ENCODE peak calls at places on chromosomes 11 and 22, in four cellular contexts. One of them, this sample, is unnamed.
A peak's percentile ranks its signal among the peaks of the same experiment; 100 is the strongest.

GRCh38 chr11:34356918-34357645 is 728 bp downstream of the ABTB2 start:
- DNase-seq in omental fat pad: no peak
- DNase-seq in GM20000: peak; percentile 56
- DNase-seq in tibial nerve: no peak
- DNase-seq in this sample: peak; percentile 75

GRCh38 chr11:72239849-72240460 is 4.0 kb downstream of the PHOX2A start:
- DNase-seq in omental fat pad: no peak
- DNase-seq in GM20000: no peak
- DNase-seq in tibial nerve: no peak
- DNase-seq in this sample: no peak

GRCh38 chr11:82701847-82702520 is 31.7 kb downstream of the FAM181B start:
- DNase-seq in omental fat pad: no peak
- DNase-seq in GM20000: peak; percentile 44
- DNase-seq in tibial nerve: no peak
- DNase-seq in this sample: no peak

GRCh38 chr11:118194835-118195627 is 18.6 kb upstream of the SCN2B start:
- DNase-seq in omental fat pad: peak; percentile 38
- DNase-seq in GM20000: no peak
- DNase-seq in tibial nerve: peak; percentile 48
- DNase-seq in this sample: no peak

GRCh38 chr22:38316340-38317236 is 645 bp downstream of the CSNK1E start:
- DNase-seq in omental fat pad: no peak
- DNase-seq in GM20000: peak; percentile 83
- DNase-seq in tibial nerve: peak; percentile 53
- DNase-seq in this sample: peak; percentile 62

GRCh38 chr22:30370681-30371080 is 13.9 kb downstream of the CCDC157 start:
- DNase-seq in omental fat pad: no peak
- DNase-seq in GM20000: no peak
- DNase-seq in tibial nerve: no peak
- DNase-seq in this sample: no peak

GRCh38 chr11:73140213-73141030 is 1.7 kb downstream of the FCHSD2 start:
- DNase-seq in omental fat pad: no peak
- DNase-seq in GM20000: peak; percentile 25
- DNase-seq in tibial nerve: no peak
- DNase-seq in this sample: peak; percentile 57

GRCh38 chr11:11806586-11806985 is 35.2 kb upstream of the USP47 start:
- DNase-seq in omental fat pad: no peak
- DNase-seq in GM20000: no peak
- DNase-seq in tibial nerve: no peak
- DNase-seq in this sample: no peak

GRCh38 chr11:43674566-43674965 is 6.0 kb upstream of the HSD17B12 start:
- DNase-seq in omental fat pad: no peak
- DNase-seq in GM20000: no peak
- DNase-seq in tibial nerve: no peak
- DNase-seq in this sample: no peak

GRCh38 chr11:104618949-104619348 is 279.3 kb downstream of the CASP12 start:
- DNase-seq in omental fat pad: no peak
- DNase-seq in GM20000: no peak
- DNase-seq in tibial nerve: no peak
- DNase-seq in this sample: no peak

DNA sequence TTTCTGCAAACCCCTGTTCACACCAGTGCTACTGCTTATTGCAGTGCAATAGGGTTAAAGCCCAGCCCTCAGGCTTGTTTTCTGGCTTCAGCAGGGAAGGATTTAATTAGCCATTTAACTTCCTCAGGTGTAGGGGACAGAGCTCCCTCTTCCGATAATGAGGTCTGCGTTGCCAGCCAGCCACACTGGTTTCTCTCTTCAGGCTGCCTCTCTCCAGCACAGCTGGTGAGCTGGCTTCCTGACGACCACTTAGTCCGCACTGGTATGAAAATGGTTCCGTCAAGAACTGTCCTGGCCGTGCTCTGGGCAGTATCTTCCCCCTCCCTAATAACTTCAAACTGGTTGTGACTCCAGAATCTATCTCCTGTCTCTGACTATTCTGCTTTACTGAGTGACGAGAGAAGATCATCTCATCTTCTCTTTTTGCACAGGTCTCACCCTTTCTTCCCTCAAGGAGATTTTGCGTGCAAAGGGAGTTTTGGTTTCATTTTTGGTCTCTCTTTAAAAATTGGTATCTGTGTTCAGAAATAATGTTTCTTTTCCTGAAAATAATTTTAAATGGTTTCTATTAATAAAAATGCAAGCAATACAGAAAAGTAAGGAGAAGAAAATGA is 49.2 kb downstream of the CNTN5 start:
- DNase-seq in omental fat pad: no peak
- DNase-seq in GM20000: peak; percentile 6
- DNase-seq in tibial nerve: no peak
- DNase-seq in this sample: no peak
- TF ChIP-seq CTCF in omental fat pad: no peak
- TF ChIP-seq CTCF in GM20000: no peak
- TF ChIP-seq CTCF in tibial nerve: no peak
- TF ChIP-seq CTCF in this sample: no peak

GRCh38 chr11:112783945-112784322 is 177.3 kb upstream of the NCAM1 start:
- DNase-seq in omental fat pad: no peak
- DNase-seq in GM20000: no peak
- DNase-seq in tibial nerve: no peak
- DNase-seq in this sample: no peak

GRCh38 chr11:112785104-112785503 is 176.1 kb upstream of the NCAM1 start:
- DNase-seq in omental fat pad: no peak
- DNase-seq in GM20000: no peak
- DNase-seq in tibial nerve: no peak
- DNase-seq in this sample: no peak

GRCh38 chr11:112785717-112786116 is 175.5 kb upstream of the NCAM1 start:
- DNase-seq in omental fat pad: no peak
- DNase-seq in GM20000: no peak
- DNase-seq in tibial nerve: no peak
- DNase-seq in this sample: no peak

GRCh38 chr11:112786196-112786595 is 175.0 kb upstream of the NCAM1 start:
- DNase-seq in omental fat pad: no peak
- DNase-seq in GM20000: no peak
- DNase-seq in tibial nerve: no peak
- DNase-seq in this sample: no peak

DNA sequence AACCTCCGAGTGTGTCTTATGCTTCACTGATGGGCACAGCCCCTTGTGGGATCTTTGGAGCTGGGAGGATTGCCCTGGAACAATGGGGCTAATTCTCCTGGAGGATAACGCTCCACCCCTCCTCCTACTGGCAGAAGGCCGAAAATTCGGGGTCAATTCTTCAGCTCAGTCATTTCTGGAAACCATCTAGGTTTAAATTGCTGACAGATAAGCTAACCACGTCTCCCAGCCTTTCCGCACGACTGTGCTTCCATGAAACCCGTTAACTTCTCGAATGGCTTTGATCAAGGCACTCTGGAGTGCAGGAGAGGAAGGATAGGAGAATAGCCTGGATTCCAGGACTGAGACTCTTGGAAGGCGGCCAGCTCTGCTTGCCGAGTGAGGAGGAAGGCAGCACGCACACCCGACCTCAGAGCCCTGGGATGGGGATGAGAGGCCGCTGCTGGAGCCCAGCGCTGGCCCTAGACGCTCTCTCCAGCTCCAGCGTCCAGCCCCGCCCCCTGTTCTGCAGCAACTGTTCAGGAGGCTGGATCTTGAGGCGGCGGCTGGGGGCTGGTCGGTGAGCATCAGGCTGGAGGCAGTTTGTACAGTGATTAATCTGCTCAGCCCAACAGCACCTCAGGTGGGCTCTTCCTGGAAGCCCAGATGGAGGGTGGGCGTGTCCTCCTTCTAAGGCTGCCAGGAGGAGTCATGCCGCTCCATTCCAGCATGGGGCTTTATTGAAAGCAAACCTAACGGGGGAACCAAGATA is 176.7 kb upstream of the NCAM1 start:
- DNase-seq in omental fat pad: no peak
- DNase-seq in GM20000: no peak
- DNase-seq in tibial nerve: no peak
- DNase-seq in this sample: no peak
- TF ChIP-seq CTCF in omental fat pad: no peak
- TF ChIP-seq CTCF in GM20000: no peak
- TF ChIP-seq CTCF in tibial nerve: no peak
- TF ChIP-seq CTCF in this sample: no peak

GRCh38 chr11:13012037-13012693 is 3.0 kb downstream of the RASSF10 start:
- DNase-seq in omental fat pad: no peak
- DNase-seq in GM20000: no peak
- DNase-seq in tibial nerve: no peak
- DNase-seq in this sample: no peak

GRCh38 chr11:13019313-13019712 is 10.2 kb downstream of the RASSF10 start:
- DNase-seq in omental fat pad: no peak
- DNase-seq in GM20000: no peak
- DNase-seq in tibial nerve: no peak
- DNase-seq in this sample: no peak

GRCh38 chr11:13013054-13013488 is 4.0 kb downstream of the RASSF10 start:
- DNase-seq in omental fat pad: no peak
- DNase-seq in GM20000: no peak
- DNase-seq in tibial nerve: no peak
- DNase-seq in this sample: no peak

GRCh38 chr11:13015753-13016152 is 6.6 kb downstream of the RASSF10 start:
- DNase-seq in omental fat pad: no peak
- DNase-seq in GM20000: no peak
- DNase-seq in tibial nerve: no peak
- DNase-seq in this sample: no peak

DNA sequence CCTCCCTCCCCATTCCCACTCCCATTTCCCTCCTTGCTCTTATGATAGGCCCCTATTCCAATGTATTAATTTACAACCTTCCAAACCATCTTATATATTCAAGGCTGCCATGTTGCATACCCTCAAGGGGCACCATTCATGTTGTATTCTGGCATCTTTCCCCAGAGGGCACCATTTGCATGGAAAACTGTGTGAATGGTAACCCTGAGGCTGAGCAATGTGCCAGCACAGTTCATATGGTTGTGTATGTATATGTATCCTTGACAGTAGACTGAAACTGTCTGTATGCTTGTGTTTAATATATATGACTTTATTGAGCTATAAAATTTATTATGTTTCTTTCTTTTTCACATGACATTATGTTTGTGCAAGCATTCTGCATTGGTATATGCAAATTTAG is 7.3 kb downstream of the RASSF10 start:
- DNase-seq in omental fat pad: no peak
- DNase-seq in GM20000: no peak
- DNase-seq in tibial nerve: no peak
- DNase-seq in this sample: no peak
- TF ChIP-seq CTCF in omental fat pad: no peak
- TF ChIP-seq CTCF in GM20000: no peak
- TF ChIP-seq CTCF in tibial nerve: no peak
- TF ChIP-seq CTCF in this sample: no peak

GRCh38 chr22:19559324-19559811 is 35.2 kb upstream of the CLDN5 start:
- DNase-seq in omental fat pad: no peak
- DNase-seq in GM20000: no peak
- DNase-seq in tibial nerve: no peak
- DNase-seq in this sample: peak; percentile 40

GRCh38 chr22:19555651-19556050 is 31.4 kb upstream of the CLDN5 start:
- DNase-seq in omental fat pad: no peak
- DNase-seq in GM20000: no peak
- DNase-seq in tibial nerve: no peak
- DNase-seq in this sample: no peak

GRCh38 chr22:19553201-19553600 is 29.0 kb upstream of the CLDN5 start:
- DNase-seq in omental fat pad: no peak
- DNase-seq in GM20000: no peak
- DNase-seq in tibial nerve: no peak
- DNase-seq in this sample: no peak

GRCh38 chr22:19556963-19557545 is 32.8 kb upstream of the CLDN5 start:
- DNase-seq in omental fat pad: no peak
- DNase-seq in GM20000: no peak
- DNase-seq in tibial nerve: no peak
- DNase-seq in this sample: no peak

DNA sequence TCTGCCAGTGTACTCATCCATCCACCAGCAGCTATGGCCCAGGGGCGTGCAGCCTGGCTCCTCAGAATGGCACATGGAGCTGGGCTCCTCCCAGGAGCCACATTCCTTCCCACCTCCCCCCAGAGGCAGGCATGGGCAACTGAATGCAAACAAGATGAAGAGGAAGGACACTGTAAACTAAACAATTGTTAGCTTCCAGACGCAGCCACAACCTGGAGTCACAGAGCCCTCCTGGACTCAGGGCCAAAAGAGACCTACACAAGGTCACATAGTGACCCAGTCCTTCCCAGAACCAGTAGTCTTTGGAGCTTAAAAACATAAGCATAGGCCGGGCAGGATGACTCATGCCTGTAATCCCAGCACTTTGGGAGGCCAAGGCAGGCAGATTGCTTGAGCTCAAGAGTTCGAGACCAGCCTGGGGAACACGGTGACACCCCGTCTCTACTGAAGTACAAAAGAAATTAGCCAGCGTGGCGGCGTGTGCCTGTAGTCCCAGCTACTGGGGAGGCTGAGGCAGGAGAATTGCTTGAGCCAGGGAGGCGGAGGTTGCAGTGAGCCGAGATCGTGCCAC is 30.7 kb upstream of the CLDN5 start:
- DNase-seq in omental fat pad: no peak
- DNase-seq in GM20000: no peak
- DNase-seq in tibial nerve: no peak
- DNase-seq in this sample: no peak
- TF ChIP-seq CTCF in omental fat pad: no peak
- TF ChIP-seq CTCF in GM20000: no peak
- TF ChIP-seq CTCF in tibial nerve: no peak
- TF ChIP-seq CTCF in this sample: no peak

DNA sequence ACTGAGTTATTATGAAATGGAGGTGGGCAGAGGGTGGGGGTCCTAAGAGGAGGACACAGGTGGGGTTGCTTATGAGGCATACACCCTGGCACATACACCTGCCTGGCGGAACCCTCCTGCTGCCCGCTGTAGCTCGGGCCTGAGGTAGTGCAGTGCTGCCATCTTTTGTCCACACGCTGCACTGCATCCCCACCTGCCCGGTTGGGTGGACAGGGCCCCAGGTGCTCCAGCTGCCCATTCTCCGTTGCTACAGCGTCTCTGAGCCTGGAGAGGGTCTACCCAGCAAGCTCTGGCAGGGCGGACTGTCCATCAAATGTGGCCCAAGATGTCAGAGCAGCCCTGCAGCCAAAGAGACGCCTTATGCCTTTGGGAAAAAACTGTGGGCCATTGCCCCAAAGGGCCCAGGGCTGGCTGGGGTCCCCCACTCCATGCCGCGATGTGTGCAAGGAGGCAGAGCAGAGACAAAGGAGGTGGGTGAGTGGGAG is 131.2 kb downstream of the BUD13 start:
- DNase-seq in omental fat pad: no peak
- DNase-seq in GM20000: peak; percentile 52
- DNase-seq in tibial nerve: no peak
- DNase-seq in this sample: no peak
- TF ChIP-seq CTCF in omental fat pad: no peak
- TF ChIP-seq CTCF in GM20000: peak; percentile 64
- TF ChIP-seq CTCF in tibial nerve: peak; percentile 37
- TF ChIP-seq CTCF in this sample: peak; percentile 78